ENCODE peak calls at places on chromosomes 12 and 14, in four cellular contexts. Y is effector memory CD4-positive, alpha-beta T cell; E is A549; S is testis. G is an unnamed sample.

GRCh38 chr12:125001636-125002035 is 8.2 kb downstream of the BRI3BP start:
- DNase-seq in Y (no peak), E (no peak), S (no peak), G (no peak)

GRCh38 chr12:3117628-3118027 is 40.4 kb downstream of the TSPAN9 start:
- DNase-seq in Y (no peak), E (no peak), S (no peak), G (no peak)

GRCh38 chr14:96917442-96917963 is 120.3 kb downstream of the VRK1 start:
- DNase-seq in Y (no peak), E (no peak), S (no peak), G (no peak)

GRCh38 chr12:1348606-1349005 is 245.8 kb downstream of the FBXL14 start:
- DNase-seq in Y (no peak), E (no peak), S (no peak), G (no peak)

GRCh38 chr14:61277232-61277631 is 3.9 kb downstream of the TMEM30B start:
- DNase-seq in Y (no peak), E (no peak), S (no peak), G (no peak)

GRCh38 chr12:121805800-121806555 is 2.2 kb downstream of the SETD1B start:
- DNase-seq in Y (no peak), E (peak; percentile 48), S (no peak), G (no peak)

GRCh38 chr14:100773331-100774163 is 46.9 kb downstream of the DLK1 start:
- DNase-seq in Y (no peak), E (no peak), S (no peak), G (no peak)

GRCh38 chr14:100376751-100377171 is 53.6 kb downstream of the SLC25A47 start:
- DNase-seq in Y (no peak), E (peak; percentile 61), S (no peak), G (no peak)

GRCh38 chr12:117261267-117261666 is 71.0 kb upstream of the FBXO21 start:
- DNase-seq in Y (no peak), E (peak; percentile 33), S (no peak), G (no peak)

GRCh38 chr14:22566845-22567244 is 22.2 kb downstream of the DAD1 start:
- DNase-seq in Y (no peak), E (no peak), S (no peak), G (no peak)
- H3K4me1 ChIP-seq in Y (peaks cover 77% of the 10 kb centered on the region), E (peaks cover 17% of the 10 kb centered on the region), S (peaks cover 4% of the 10 kb centered on the region), G (peaks cover 2% of the 10 kb centered on the region)

DNA sequence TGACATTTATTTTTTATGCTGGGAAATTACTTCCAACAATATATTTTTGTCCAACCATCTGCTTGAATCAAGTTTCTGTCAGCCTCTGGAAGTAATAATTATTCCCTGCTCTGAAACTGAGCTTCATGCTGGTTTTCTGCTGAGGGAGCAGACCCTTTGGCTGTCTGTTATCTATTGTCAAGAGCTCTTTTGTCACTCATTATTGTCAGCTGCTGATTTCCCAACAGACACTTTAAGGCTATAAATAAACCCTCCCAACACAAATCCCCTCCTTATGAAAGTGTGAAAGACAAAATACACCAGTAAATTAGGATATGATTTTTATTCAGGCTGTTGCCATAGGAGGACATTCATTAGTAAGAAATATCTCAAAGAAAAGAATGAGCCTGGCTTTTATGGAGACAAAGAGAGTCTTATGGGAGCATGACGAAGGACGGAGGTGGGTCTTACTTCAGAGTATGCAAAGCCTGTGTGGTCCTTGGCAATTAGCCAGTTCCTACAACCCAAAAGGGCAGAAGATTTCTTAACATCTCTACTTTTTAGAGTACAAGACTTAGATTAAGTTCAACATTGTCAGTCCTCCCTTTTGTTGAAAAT is 180.8 kb downstream of the CRADD start:
- DNase-seq in Y (no peak), E (no peak), S (no peak), G (no peak)
- H3K4me3 ChIP-seq in Y (no peak overlapping the region), E (no peak overlapping the region), S (no peak overlapping the region), G (no peak overlapping the region)

GRCh38 chr12:109144224-109144623 is 27.8 kb downstream of the ACACB start:
- DNase-seq in Y (no peak), E (no peak), S (no peak), G (no peak)

GRCh38 chr12:109140560-109140959 is 24.2 kb downstream of the ACACB start:
- DNase-seq in Y (no peak), E (no peak), S (no peak), G (no peak)

GRCh38 chr12:109137055-109137454 is 20.7 kb downstream of the ACACB start:
- DNase-seq in Y (no peak), E (no peak), S (no peak), G (no peak)

GRCh38 chr12:109139360-109139759 is 23.0 kb downstream of the ACACB start:
- DNase-seq in Y (no peak), E (no peak), S (no peak), G (no peak)

GRCh38 chr12:109139791-109140190 is 23.4 kb downstream of the ACACB start:
- DNase-seq in Y (no peak), E (no peak), S (no peak), G (no peak)
- H3K4me1 ChIP-seq in Y (no peaks in the 10 kb centered on the region), E (no peaks in the 10 kb centered on the region), S (peaks cover 8% of the 10 kb centered on the region), G (peaks cover 3% of the 10 kb centered on the region)

DNA sequence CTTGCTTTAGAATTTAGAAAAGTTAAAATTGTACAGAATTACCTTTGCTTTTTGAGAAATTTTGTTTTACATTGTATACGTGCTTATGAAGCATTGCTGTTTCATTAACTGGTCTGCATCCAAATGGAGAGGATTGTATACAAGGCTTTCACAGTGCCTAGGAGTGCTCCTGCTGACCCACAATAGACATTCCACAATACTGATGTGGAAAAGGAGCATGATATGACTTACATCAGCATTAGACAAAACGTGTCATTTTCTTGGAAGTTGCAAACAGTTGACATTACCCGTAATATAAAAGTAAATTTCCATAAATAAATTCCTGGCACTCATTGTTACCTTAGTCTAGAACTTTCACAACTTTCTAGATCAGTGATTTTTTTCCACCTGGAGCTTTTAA is 1.9 kb downstream of the PRKD1 start:
- DNase-seq in Y (no peak), E (no peak), S (no peak), G (no peak)
- H3K4me3 ChIP-seq in Y (no peak overlapping the region), E (no peak overlapping the region), S (no peak overlapping the region), G (peak overlapping the region; percentile 96)

GRCh38 chr14:68820999-68821683 is 28.3 kb upstream of the ZFP36L1 start:
- DNase-seq in Y (peak; percentile 28), E (no peak), S (no peak), G (no peak)
- H3K4me1 ChIP-seq in Y (peaks cover 43% of the 10 kb centered on the region), E (peaks cover 19% of the 10 kb centered on the region), S (peaks cover 4% of the 10 kb centered on the region), G (no peaks in the 10 kb centered on the region)

GRCh38 chr14:85523624-85524023 is 6.3 kb upstream of the FLRT2 start:
- DNase-seq in Y (no peak), E (no peak), S (no peak), G (no peak)
- H3K4me3 ChIP-seq in Y (no peak overlapping the region), E (no peak overlapping the region), S (no peak overlapping the region), G (no peak overlapping the region)

GRCh38 chr12:110533607-110534006 is 31.5 kb downstream of the RAD9B start:
- DNase-seq in Y (no peak), E (no peak), S (no peak), G (no peak)

GRCh38 chr12:110531741-110532333 is 29.7 kb downstream of the RAD9B start:
- DNase-seq in Y (no peak), E (no peak), S (no peak), G (no peak)

GRCh38 chr12:110532644-110533043 is 30.5 kb downstream of the RAD9B start:
- DNase-seq in Y (no peak), E (no peak), S (no peak), G (no peak)

GRCh38 chr12:110536834-110537604 is 34.9 kb downstream of the RAD9B start:
- DNase-seq in Y (no peak), E (no peak), S (no peak), G (no peak)

GRCh38 chr12:110534811-110535210 is 32.7 kb downstream of the RAD9B start:
- DNase-seq in Y (no peak), E (no peak), S (no peak), G (no peak)
- H3K4me1 ChIP-seq in Y (no peaks in the 10 kb centered on the region), E (peaks cover 15% of the 10 kb centered on the region), S (peaks cover 6% of the 10 kb centered on the region), G (peaks cover 3% of the 10 kb centered on the region)

DNA sequence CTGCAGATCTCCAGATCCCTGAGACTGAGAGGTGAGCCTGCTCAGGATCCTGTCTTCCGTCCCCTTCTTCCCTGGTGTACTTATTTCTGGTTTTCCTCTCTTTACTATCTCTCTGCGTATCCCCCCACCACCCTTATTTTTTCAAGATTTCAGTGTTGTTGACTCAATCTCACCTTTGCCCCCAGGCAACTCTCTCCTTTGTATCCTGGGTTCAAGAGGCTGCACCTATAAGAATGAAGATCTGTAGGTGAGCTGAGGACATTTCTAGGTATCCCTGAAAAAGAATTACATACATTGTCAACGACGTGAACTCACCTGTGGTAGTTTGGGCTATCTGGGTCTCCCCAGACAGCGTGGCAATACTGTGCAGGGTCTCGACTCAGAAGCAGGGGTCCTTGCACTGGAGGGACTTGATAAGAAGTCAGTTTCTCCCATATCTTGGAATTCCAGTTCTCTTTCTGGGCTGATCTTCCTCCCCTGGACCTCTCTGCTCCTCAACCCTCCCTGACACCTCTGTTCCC is 659 bp downstream of the CIROP start:
- DNase-seq in Y (no peak), E (no peak), S (no peak), G (no peak)
- H3K4me3 ChIP-seq in Y (no peak overlapping the region), E (no peak overlapping the region), S (no peak overlapping the region), G (no peak overlapping the region)

G was measured in right cardiac atrium.